ENCODE peak calls at places on chromosomes 7 and 10, in six cellular contexts. I is upper lobe of left lung, W is astrocyte of the spinal cord, V is AG10803, M is lower lobe of right lung, B is AG04450. D is an unnamed sample.

GRCh38 chr7:129835436-129836020 is 117.2 kb downstream of the UBE2H start:
- DNase-seq in W (no peak), M (no peak), I (no peak), B (no peak), V (no peak), D (no peak)

GRCh38 chr10:54284526-54285193 is 516.4 kb downstream of the PCDH15 start:
- DNase-seq in M (no peak), I (no peak), W (peak), B (no peak), V (no peak), D (no peak)

GRCh38 chr7:118185163-118185860 is 1.3 kb downstream of the LSM8 start:
- DNase-seq in B (peak), M (no peak), V (peak), W (peak), I (no peak), D (peak)

GRCh38 chr10:110443239-110444008 is 54.3 kb upstream of the DUSP5 start:
- DNase-seq in W (no peak), M (no peak), B (no peak), V (no peak), I (no peak), D (no peak)

GRCh38 chr7:90337106-90337505 is 9.4 kb upstream of the GTPBP10 start:
- DNase-seq in B (no peak), M (no peak), V (no peak), I (no peak), W (peak), D (no peak)

GRCh38 chr7:132203021-132203420 is 373.2 kb downstream of the PLXNA4 start:
- DNase-seq in B (no peak), I (no peak), M (no peak), W (no peak), V (no peak), D (no peak)

GRCh38 chr7:110839866-110840265 is 251.1 kb upstream of the LRRN3 start:
- DNase-seq in B (peak), I (no peak), W (peak), V (peak), M (no peak), D (no peak)

GRCh38 chr10:78634835-78635234 is 433.9 kb upstream of the ZMIZ1 start:
- DNase-seq in M (no peak), I (no peak), W (peak), V (peak), B (no peak), D (no peak)

GRCh38 chr7:106905734-106906133 is 40.7 kb downstream of the PIK3CG start:
- DNase-seq in B (no peak), M (no peak), V (no peak), I (no peak), W (no peak), D (no peak)

GRCh38 chr10:93437000-93437945 is 44.9 kb downstream of the MYOF start:
- DNase-seq in V (peak), W (peak), B (peak), M (peak), I (no peak), D (peak)

DNA sequence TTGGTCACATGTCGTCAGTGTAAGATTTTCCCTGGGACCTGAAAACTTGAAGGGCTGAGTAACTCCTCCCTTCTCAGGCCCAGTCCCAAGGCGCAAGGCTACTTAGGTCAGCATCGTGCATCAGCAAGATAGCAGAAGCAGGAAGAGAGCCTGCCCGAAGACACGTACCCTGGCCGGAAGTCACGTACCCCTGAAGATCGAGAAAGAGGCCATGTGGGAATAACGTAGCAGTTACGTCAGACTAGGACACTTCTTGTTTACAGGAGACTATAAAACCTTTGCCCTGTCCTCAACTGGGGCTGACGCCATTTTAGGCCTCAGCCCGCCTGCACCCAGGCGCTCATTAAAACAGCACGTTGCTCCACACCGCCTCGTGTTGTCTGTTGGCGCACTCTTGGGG is 114.3 kb upstream of the GALNT17 start:
- DNase-seq in M (no peak), V (no peak), I (no peak), B (no peak), W (no peak), D (no peak)
- H3K4me3 ChIP-seq in M (no peak), V (no peak), I (no peak), B (no peak), W (no peak), D (no peak)

GRCh38 chr7:46695045-46695708 is 774.1 kb upstream of the IGFBP3 start:
- DNase-seq in V (no peak), I (no peak), B (no peak), M (no peak), W (peak), D (no peak)
- TF ChIP-seq CTCF in V (peak), I (no peak), B (peak), M (no peak), W (peak), D (no peak)

GRCh38 chr7:100208911-100209408 is 10.8 kb upstream of the PVRIG start:
- DNase-seq in V (no peak), M (no peak), I (no peak), B (no peak), W (no peak), D (no peak)
- H3K4me3 ChIP-seq in V (no peak), M (no peak), I (no peak), B (no peak), W (no peak), D (no peak)

GRCh38 chr10:74975758-74976157 is 135.7 kb upstream of the SAMD8 start:
- DNase-seq in I (no peak), M (no peak), B (no peak), V (no peak), W (no peak), D (no peak)

GRCh38 chr10:74977072-74977471 is 134.4 kb upstream of the SAMD8 start:
- DNase-seq in W (no peak), I (no peak), B (no peak), M (no peak), V (no peak), D (no peak)

GRCh38 chr10:74977913-74978847 is 133.3 kb upstream of the SAMD8 start:
- DNase-seq in W (no peak), I (no peak), M (no peak), V (no peak), B (no peak), D (no peak)

GRCh38 chr10:74973993-74974392 is 137.5 kb upstream of the SAMD8 start:
- DNase-seq in W (no peak), V (no peak), I (no peak), B (no peak), M (no peak), D (no peak)

GRCh38 chr10:74976565-74976964 is 134.9 kb upstream of the SAMD8 start:
- DNase-seq in M (no peak), V (no peak), W (no peak), I (no peak), B (no peak), D (no peak)
- TF ChIP-seq CTCF in M (no peak), V (no peak), W (no peak), I (no peak), B (no peak), D (no peak)

GRCh38 chr10:123748711-123749110 is 82.6 kb downstream of the GPR26 start:
- DNase-seq in V (no peak), W (no peak), I (no peak), B (no peak), M (no peak), D (no peak)

GRCh38 chr10:123751340-123751739 is 85.2 kb downstream of the GPR26 start:
- DNase-seq in I (no peak), M (no peak), W (no peak), B (no peak), V (no peak), D (no peak)

GRCh38 chr10:123754105-123754504 is 88.0 kb downstream of the GPR26 start:
- DNase-seq in B (no peak), V (no peak), I (no peak), W (no peak), M (no peak), D (no peak)

GRCh38 chr10:123747426-123747825 is 81.3 kb downstream of the GPR26 start:
- DNase-seq in M (no peak), V (no peak), B (no peak), W (no peak), I (no peak), D (no peak)

GRCh38 chr10:123750901-123751300 is 84.7 kb downstream of the GPR26 start:
- DNase-seq in B (no peak), V (no peak), I (no peak), M (no peak), W (no peak), D (no peak)
- H3K4me3 ChIP-seq in B (no peak), V (no peak), I (no peak), M (no peak), W (no peak), D (no peak)

GRCh38 chr7:148483941-148484340 is 106.6 kb upstream of the C7orf33 start:
- DNase-seq in B (no peak), I (no peak), W (no peak), M (no peak), V (no peak), D (no peak)

GRCh38 chr7:148484486-148484885 is 106.1 kb upstream of the C7orf33 start:
- DNase-seq in M (no peak), W (no peak), I (no peak), B (no peak), V (no peak), D (no peak)

GRCh38 chr7:148483515-148483914 is 107.1 kb upstream of the C7orf33 start:
- DNase-seq in W (no peak), M (no peak), I (no peak), V (no peak), B (no peak), D (no peak)

GRCh38 chr7:148486937-148487336 is 103.6 kb upstream of the C7orf33 start:
- DNase-seq in M (no peak), B (no peak), W (no peak), I (no peak), V (no peak), D (no peak)

DNA sequence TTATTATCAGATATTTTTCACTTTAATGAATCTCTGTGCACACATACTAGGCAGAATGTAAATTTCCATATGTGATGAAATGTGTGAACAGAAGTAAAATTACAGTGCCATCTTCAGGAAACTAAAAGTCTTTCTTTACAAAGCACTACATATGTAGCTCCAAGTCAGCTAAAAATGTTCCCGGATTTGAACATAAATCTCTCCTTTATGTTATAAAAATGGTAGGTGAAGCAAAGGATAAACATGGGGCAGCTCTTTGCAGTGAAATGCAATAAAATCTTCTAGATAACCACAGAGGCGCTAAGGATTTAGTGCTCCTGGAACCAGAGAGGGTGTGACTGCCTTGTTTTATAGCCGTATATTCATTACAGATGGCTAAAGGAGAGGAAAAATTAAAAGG is 104.9 kb upstream of the C7orf33 start:
- DNase-seq in V (no peak), M (no peak), I (no peak), B (no peak), W (peak), D (no peak)
- TF ChIP-seq CTCF in V (no peak), M (no peak), I (no peak), B (no peak), W (no peak), D (no peak)

GRCh38 chr7:86975914-86976313 is 83.5 kb downstream of the ELAPOR2 start:
- DNase-seq in B (no peak), W (no peak), M (no peak), V (no peak), I (no peak), D (no peak)
- H3K4me3 ChIP-seq in B (no peak), W (no peak), M (no peak), V (no peak), I (no peak), D (no peak)

GRCh38 chr10:12531305-12531738 is 182.0 kb downstream of the CAMK1D start:
- DNase-seq in M (no peak), B (no peak), V (no peak), I (no peak), W (no peak), D (no peak)
- TF ChIP-seq CTCF in M (no peak), B (no peak), V (no peak), I (no peak), W (no peak), D (no peak)

GRCh38 chr7:33968591-33968990 is 63.3 kb downstream of the BMPER start:
- DNase-seq in V (peak), B (no peak), I (no peak), W (no peak), M (no peak), D (no peak)

GRCh38 chr7:33970566-33970965 is 65.2 kb downstream of the BMPER start:
- DNase-seq in B (no peak), V (peak), I (no peak), M (no peak), W (no peak), D (no peak)

GRCh38 chr7:33964417-33965115 is 59.2 kb downstream of the BMPER start:
- DNase-seq in I (no peak), M (no peak), W (no peak), V (no peak), B (no peak), D (no peak)

GRCh38 chr7:33961948-33962347 is 56.6 kb downstream of the BMPER start:
- DNase-seq in I (no peak), W (no peak), V (peak), B (no peak), M (no peak), D (no peak)

DNA sequence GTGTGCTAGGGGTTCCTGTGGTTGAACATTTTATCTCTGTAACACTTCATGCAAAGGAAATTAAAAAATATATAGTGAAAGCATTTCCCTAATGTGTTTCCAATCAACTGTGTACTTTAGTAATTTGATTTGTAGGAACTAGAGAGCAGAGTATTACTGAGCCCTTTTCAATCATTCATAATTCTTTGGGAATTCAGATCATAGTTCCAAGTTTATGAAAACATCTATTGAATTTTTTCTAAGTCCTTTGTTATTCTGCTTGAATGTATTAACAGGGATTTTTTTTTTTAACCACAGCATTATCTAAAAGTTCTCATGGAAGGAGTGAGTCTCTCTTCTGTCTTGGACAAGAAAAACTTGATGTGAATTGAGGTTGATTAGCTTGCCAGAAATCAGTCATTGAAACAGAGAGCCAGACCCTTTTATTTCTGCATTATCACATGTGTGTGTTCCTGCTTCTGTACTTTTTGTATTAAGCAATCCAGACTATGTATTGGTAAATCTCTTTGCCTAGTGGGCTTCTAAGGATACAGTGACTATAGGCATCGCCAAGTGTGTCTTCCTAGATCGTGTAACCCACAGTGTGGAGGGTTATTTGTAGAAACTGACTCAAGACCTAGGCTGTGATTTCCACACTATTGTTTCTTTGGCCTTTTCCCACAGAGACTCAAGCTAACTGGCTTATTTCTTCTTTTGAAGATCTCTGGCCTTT is 59.9 kb downstream of the BMPER start:
- DNase-seq in B (no peak), W (no peak), I (no peak), V (peak), M (no peak), D (no peak)
- H3K4me3 ChIP-seq in B (no peak), W (no peak), I (no peak), V (no peak), M (no peak), D (no peak)

DNA sequence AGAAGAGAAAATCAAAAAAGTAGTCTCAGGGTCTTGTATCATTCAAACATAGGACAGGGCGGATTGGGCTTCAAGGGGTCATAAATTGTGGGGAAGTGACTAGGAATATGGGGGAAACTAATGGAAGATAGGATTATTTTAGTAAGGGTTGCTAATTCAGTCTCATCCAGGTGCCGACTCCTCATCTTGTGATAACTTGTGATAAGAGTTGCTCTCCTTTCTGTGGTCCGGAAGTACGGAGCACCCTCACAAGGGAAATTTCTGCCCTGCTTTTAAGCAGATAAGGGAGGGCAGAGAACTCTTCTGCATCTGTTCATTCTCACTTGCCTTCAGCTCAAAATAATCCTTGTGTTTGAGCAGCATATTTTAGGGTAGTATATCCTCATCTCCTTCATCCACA is 436.4 kb upstream of the LRGUK start:
- DNase-seq in B (no peak), V (no peak), I (no peak), W (no peak), M (no peak), D (no peak)
- TF ChIP-seq CTCF in B (no peak), V (no peak), I (no peak), W (no peak), M (no peak), D (no peak)